ENCODE peak calls at places on chromosomes 6 and 20, in four cellular contexts. One of them, this sample, is unnamed.

GRCh38 chr6:52995913-52996685 is 1.0 kb upstream of the GSTA4 start:
- DNase-seq in tibial artery: peak
- DNase-seq in fibroblast of lung: peak
- DNase-seq in WTC11: peak
- DNase-seq in this sample: no peak

GRCh38 chr6:161058746-161059145 is 67.2 kb downstream of the MAP3K4 start:
- DNase-seq in fibroblast of lung: peak
- DNase-seq in WTC11: no peak
- DNase-seq in tibial artery: no peak
- DNase-seq in this sample: no peak

GRCh38 chr6:41649596-41649995 is 11.3 kb downstream of the MDFI start:
- DNase-seq in fibroblast of lung: no peak
- DNase-seq in tibial artery: peak
- DNase-seq in WTC11: no peak
- DNase-seq in this sample: no peak

GRCh38 chr20:32968833-32969241 is 35.4 kb downstream of the SUN5 start:
- DNase-seq in WTC11: peak
- DNase-seq in tibial artery: peak
- DNase-seq in fibroblast of lung: no peak
- DNase-seq in this sample: no peak

GRCh38 chr6:4351857-4352669 is 216.7 kb upstream of the ECI2 start:
- DNase-seq in tibial artery: peak
- DNase-seq in WTC11: no peak
- DNase-seq in fibroblast of lung: peak
- DNase-seq in this sample: peak

GRCh38 chr6:36358235-36358915 is 21.7 kb upstream of the BNIP5 start:
- DNase-seq in WTC11: no peak
- DNase-seq in fibroblast of lung: peak
- DNase-seq in tibial artery: no peak
- DNase-seq in this sample: no peak

GRCh38 chr20:1567392-1568165 is 10.1 kb upstream of the SIRPD start:
- DNase-seq in tibial artery: no peak
- DNase-seq in WTC11: no peak
- DNase-seq in fibroblast of lung: peak
- DNase-seq in this sample: no peak

GRCh38 chr20:20210327-20210726 is 157.6 kb upstream of the INSM1 start:
- DNase-seq in WTC11: no peak
- DNase-seq in fibroblast of lung: no peak
- DNase-seq in tibial artery: no peak
- DNase-seq in this sample: no peak

GRCh38 chr6:25359191-25359861 is 80.2 kb downstream of the CARMIL1 start:
- DNase-seq in fibroblast of lung: peak
- DNase-seq in WTC11: no peak
- DNase-seq in tibial artery: no peak
- DNase-seq in this sample: no peak

GRCh38 chr6:15524736-15525401 is 138.0 kb downstream of the DTNBP1 start:
- DNase-seq in WTC11: no peak
- DNase-seq in tibial artery: no peak
- DNase-seq in fibroblast of lung: no peak
- DNase-seq in this sample: no peak

GRCh38 chr20:24577271-24577909 is 108.0 kb downstream of the SYNDIG1 start:
- DNase-seq in WTC11: no peak
- DNase-seq in fibroblast of lung: no peak
- DNase-seq in tibial artery: no peak
- DNase-seq in this sample: no peak

GRCh38 chr6:41032830-41033229 is 6.2 kb downstream of the UNC5CL start:
- DNase-seq in fibroblast of lung: no peak
- DNase-seq in tibial artery: no peak
- DNase-seq in WTC11: no peak
- DNase-seq in this sample: no peak

GRCh38 chr6:15986027-15986629 is 142.8 kb upstream of the MYLIP start:
- DNase-seq in fibroblast of lung: no peak
- DNase-seq in WTC11: no peak
- DNase-seq in tibial artery: no peak
- DNase-seq in this sample: no peak

GRCh38 chr6:1770435-1770843 is 160.7 kb downstream of the FOXC1 start:
- DNase-seq in tibial artery: no peak
- DNase-seq in fibroblast of lung: peak
- DNase-seq in WTC11: no peak
- DNase-seq in this sample: no peak

GRCh38 chr20:37395921-37396519 is 50.1 kb downstream of the SRC start:
- DNase-seq in tibial artery: no peak
- DNase-seq in WTC11: peak
- DNase-seq in fibroblast of lung: no peak
- DNase-seq in this sample: no peak

GRCh38 chr6:167494698-167495435 is 170.0 kb downstream of the TTLL2 start:
- DNase-seq in WTC11: no peak
- DNase-seq in fibroblast of lung: no peak
- DNase-seq in tibial artery: peak
- DNase-seq in this sample: no peak

GRCh38 chr6:3390698-3391097 is 66.2 kb downstream of the SLC22A23 start:
- DNase-seq in WTC11: no peak
- DNase-seq in fibroblast of lung: peak
- DNase-seq in tibial artery: peak
- DNase-seq in this sample: no peak

GRCh38 chr6:137705166-137706064 is 161.6 kb upstream of the TNFAIP3 start:
- DNase-seq in WTC11: peak
- DNase-seq in fibroblast of lung: no peak
- DNase-seq in tibial artery: peak
- DNase-seq in this sample: peak

GRCh38 chr6:70398783-70399730 is 14.3 kb upstream of the FAM135A start:
- DNase-seq in WTC11: no peak
- DNase-seq in fibroblast of lung: peak
- DNase-seq in tibial artery: no peak
- DNase-seq in this sample: no peak

GRCh38 chr20:45433316-45433715 is 17.4 kb downstream of the PIGT start:
- DNase-seq in tibial artery: peak
- DNase-seq in WTC11: no peak
- DNase-seq in fibroblast of lung: peak
- DNase-seq in this sample: no peak

GRCh38 chr6:16947461-16948159 is 154.2 kb upstream of the STMND1 start:
- DNase-seq in fibroblast of lung: peak
- DNase-seq in tibial artery: no peak
- DNase-seq in WTC11: no peak
- DNase-seq in this sample: no peak

GRCh38 chr20:49483706-49484101 is 1.2 kb upstream of the KCNB1 start:
- DNase-seq in fibroblast of lung: no peak
- DNase-seq in WTC11: peak
- DNase-seq in tibial artery: no peak
- DNase-seq in this sample: no peak

GRCh38 chr20:48723308-48724264 is 104.2 kb downstream of the PREX1 start:
- DNase-seq in tibial artery: peak
- DNase-seq in WTC11: no peak
- DNase-seq in fibroblast of lung: no peak
- DNase-seq in this sample: no peak

GRCh38 chr6:32559747-32560146 is 29.7 kb upstream of the HLA-DRB5 start:
- DNase-seq in WTC11: no peak
- DNase-seq in fibroblast of lung: no peak
- DNase-seq in tibial artery: no peak
- DNase-seq in this sample: no peak

GRCh38 chr20:1800180-1800579 is 95.0 kb upstream of the SIRPA start:
- DNase-seq in fibroblast of lung: no peak
- DNase-seq in tibial artery: no peak
- DNase-seq in WTC11: no peak
- DNase-seq in this sample: no peak

GRCh38 chr6:105500693-105501092 is 97.8 kb upstream of the PREP start:
- DNase-seq in WTC11: no peak
- DNase-seq in tibial artery: no peak
- DNase-seq in fibroblast of lung: no peak
- DNase-seq in this sample: no peak

GRCh38 chr20:5871720-5872410 is 78.5 kb downstream of the TRMT6 start:
- DNase-seq in fibroblast of lung: no peak
- DNase-seq in WTC11: no peak
- DNase-seq in tibial artery: no peak
- DNase-seq in this sample: no peak

GRCh38 chr6:162917506-162917905 is 189.7 kb downstream of the PACRG start:
- DNase-seq in tibial artery: no peak
- DNase-seq in WTC11: no peak
- DNase-seq in fibroblast of lung: peak
- DNase-seq in this sample: no peak

GRCh38 chr20:63446174-63447024 is 26.1 kb downstream of the KCNQ2 start:
- DNase-seq in WTC11: no peak
- DNase-seq in fibroblast of lung: no peak
- DNase-seq in tibial artery: no peak
- DNase-seq in this sample: no peak

GRCh38 chr20:63448050-63448449 is 24.4 kb downstream of the KCNQ2 start:
- DNase-seq in tibial artery: no peak
- DNase-seq in WTC11: no peak
- DNase-seq in fibroblast of lung: no peak
- DNase-seq in this sample: no peak

GRCh38 chr20:63449025-63449424 is 23.4 kb downstream of the KCNQ2 start:
- DNase-seq in tibial artery: no peak
- DNase-seq in fibroblast of lung: no peak
- DNase-seq in WTC11: no peak
- DNase-seq in this sample: no peak

GRCh38 chr20:63445075-63445734 is 27.2 kb downstream of the KCNQ2 start:
- DNase-seq in WTC11: no peak
- DNase-seq in tibial artery: no peak
- DNase-seq in fibroblast of lung: no peak
- DNase-seq in this sample: no peak

DNA sequence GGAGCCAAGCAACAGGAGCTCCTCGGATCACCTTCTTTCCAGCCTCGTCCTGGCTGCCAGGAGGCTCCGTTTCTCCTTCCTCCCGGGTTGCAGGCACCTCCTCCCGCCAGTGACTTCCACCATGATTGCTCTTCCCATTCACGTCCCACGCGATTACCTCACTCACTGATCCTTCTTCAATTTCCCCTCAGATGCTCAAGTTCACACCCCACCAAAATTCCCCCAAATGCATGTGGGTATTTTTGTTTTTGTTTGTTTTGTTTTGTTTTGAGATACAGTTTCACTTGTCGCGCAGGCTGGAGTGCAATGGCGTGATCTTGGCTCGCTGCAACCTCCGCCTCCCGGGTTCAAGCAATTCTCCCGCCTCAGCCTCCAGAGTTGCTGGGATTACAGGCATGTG is 25.1 kb downstream of the KCNQ2 start:
- DNase-seq in WTC11: no peak
- DNase-seq in tibial artery: no peak
- DNase-seq in fibroblast of lung: no peak
- DNase-seq in this sample: no peak
- TF ChIP-seq CTCF in WTC11: no peak
- TF ChIP-seq CTCF in tibial artery: no peak
- TF ChIP-seq CTCF in fibroblast of lung: no peak
- TF ChIP-seq CTCF in this sample: no peak

DNA sequence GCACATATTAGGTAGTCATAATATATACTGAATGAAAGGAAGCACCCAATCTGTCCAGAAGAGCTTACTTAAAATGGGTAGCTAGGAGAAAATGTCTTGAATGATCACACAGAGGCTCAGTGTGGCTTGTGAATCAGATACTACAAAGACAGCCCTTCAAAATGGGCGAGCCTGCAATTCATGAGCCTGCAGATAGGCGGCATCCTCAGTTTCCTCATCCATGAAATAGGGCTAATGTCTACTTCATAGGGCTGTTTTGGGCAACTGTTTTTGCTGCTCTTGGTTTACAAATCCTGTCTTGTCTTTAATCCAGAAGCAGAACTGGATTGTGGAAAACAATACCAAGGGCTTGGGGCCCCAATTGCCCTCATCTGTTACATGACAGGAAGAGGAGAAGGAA is 129.3 kb upstream of the KCNK16 start:
- DNase-seq in WTC11: peak
- DNase-seq in fibroblast of lung: no peak
- DNase-seq in tibial artery: no peak
- DNase-seq in this sample: no peak
- TF ChIP-seq CTCF in WTC11: peak
- TF ChIP-seq CTCF in fibroblast of lung: peak
- TF ChIP-seq CTCF in tibial artery: peak
- TF ChIP-seq CTCF in this sample: no peak

DNA sequence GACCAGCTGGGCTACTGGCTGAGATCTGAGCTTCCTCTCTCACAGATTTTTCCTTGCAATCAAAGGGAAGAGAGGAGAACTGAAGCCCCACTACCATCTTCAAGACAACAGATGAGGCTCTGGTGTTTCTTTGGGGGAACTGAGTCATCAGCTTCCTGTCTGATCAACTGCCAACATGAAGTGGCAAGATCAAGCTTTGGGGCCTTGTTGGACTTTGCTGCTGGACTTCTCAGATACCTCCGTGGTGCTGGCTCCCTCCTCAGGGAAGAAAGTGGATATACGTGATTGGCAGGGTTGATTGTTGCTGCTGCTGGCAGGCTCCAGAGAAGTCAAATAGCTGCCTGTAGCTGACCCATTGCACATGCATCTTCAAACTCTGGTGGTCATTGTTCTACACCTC is 3.6 kb upstream of the TOX2 start:
- DNase-seq in tibial artery: no peak
- DNase-seq in WTC11: no peak
- DNase-seq in fibroblast of lung: peak
- DNase-seq in this sample: no peak
- TF ChIP-seq CTCF in tibial artery: no peak
- TF ChIP-seq CTCF in WTC11: no peak
- TF ChIP-seq CTCF in fibroblast of lung: peak
- TF ChIP-seq CTCF in this sample: no peak

DNA sequence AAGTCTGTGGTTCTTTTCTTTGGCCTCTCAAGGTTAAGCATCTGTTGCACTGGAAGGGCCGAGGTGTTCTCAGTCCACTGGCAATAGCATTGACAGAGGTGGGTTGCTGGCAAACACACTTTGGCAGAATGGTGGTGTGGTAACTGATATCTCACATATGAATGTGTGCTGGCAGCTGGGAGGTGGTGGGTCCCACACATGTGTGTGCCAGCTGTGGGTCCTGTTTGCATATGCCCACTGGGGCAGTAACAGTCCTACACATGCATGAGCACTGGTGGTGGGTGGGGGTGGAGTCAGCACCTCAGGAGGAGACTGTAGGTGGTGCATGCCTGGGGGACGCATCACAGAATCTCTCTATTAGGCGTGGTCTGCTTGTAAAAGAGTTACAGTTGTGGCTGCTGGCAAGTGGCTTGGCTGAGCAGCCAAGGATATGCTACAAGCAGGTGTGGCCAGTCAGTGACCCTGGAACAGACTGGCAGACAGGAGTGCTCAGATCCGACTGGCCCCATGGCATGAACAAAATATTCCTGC is 934.3 kb downstream of the GRIK2 start:
- DNase-seq in tibial artery: peak
- DNase-seq in fibroblast of lung: no peak
- DNase-seq in WTC11: no peak
- DNase-seq in this sample: no peak
- TF ChIP-seq CTCF in tibial artery: no peak
- TF ChIP-seq CTCF in fibroblast of lung: no peak
- TF ChIP-seq CTCF in WTC11: no peak
- TF ChIP-seq CTCF in this sample: no peak

This sample was measured in omental fat pad.